ENCODE peak calls at places on chromosomes 4 and X, in seven cellular contexts. T is cardiac muscle cell; D is tibial artery; I is A549; F is effector memory CD4-positive, alpha-beta T cell; B is testis; V is GM23248. H is an unnamed sample. For H3K4me1, the result is how much of the 10 kb centered on the place peaks cover.

GRCh38 chr4:121472937-121473721 is 92.3 kb upstream of the QRFPR start:
- DNase-seq in V (no peak), F (no peak), D (no peak), I (no peak), B (no peak), T (no peak), H (no peak)

GRCh38 chr4:151694819-151695730 is 65.7 kb downstream of the GATB start:
- DNase-seq in F (no peak), D (no peak), T (peak), I (no peak), V (no peak), B (no peak), H (no peak)

GRCh38 chrX:40646489-40647306 is 663 bp downstream of the CXorf38 start:
- DNase-seq in F (peak), T (peak), D (peak), V (peak), B (no peak), I (peak), H (no peak)

GRCh38 chrX:13888284-13888683 is 71.4 kb upstream of the GPM6B start:
- DNase-seq in F (no peak), V (no peak), B (no peak), I (no peak), T (no peak), D (no peak), H (no peak)

GRCh38 chr4:81913427-81913878 is 441.7 kb upstream of the RASGEF1B start:
- DNase-seq in D (no peak), V (peak), I (peak), B (peak), T (peak), F (peak), H (no peak)

GRCh38 chr4:162837241-162837640 is 329.4 kb downstream of the NAF1 start:
- DNase-seq in D (no peak), F (no peak), B (no peak), T (no peak), V (no peak), I (no peak), H (no peak)

GRCh38 chr4:81631958-81632439 is 160.3 kb upstream of the RASGEF1B start:
- DNase-seq in T (peak), I (peak), V (peak), B (no peak), F (no peak), D (no peak), H (peak)

GRCh38 chr4:82388405-82388804 is 14.6 kb upstream of the HNRNPD start:
- DNase-seq in I (no peak), F (no peak), T (no peak), V (no peak), B (no peak), D (no peak), H (no peak)

GRCh38 chr4:150543042-150543441 is 38.9 kb upstream of the MAB21L2 start:
- DNase-seq in I (no peak), F (no peak), V (no peak), B (no peak), T (no peak), D (no peak), H (no peak)

GRCh38 chrX:136112286-136112685 is 35.0 kb upstream of the FHL1 start:
- DNase-seq in B (no peak), V (no peak), T (no peak), I (no peak), D (no peak), F (no peak), H (no peak)

GRCh38 chr4:3480528-3481112 is 17.5 kb downstream of the DOK7 start:
- DNase-seq in B (peak), I (peak), T (peak), V (peak), F (peak), D (peak), H (no peak)
- H3K4me1 ChIP-seq in B (under half), I (under half), T (under half), V (under half), F (under half), D (under half), H (under half)

DNA sequence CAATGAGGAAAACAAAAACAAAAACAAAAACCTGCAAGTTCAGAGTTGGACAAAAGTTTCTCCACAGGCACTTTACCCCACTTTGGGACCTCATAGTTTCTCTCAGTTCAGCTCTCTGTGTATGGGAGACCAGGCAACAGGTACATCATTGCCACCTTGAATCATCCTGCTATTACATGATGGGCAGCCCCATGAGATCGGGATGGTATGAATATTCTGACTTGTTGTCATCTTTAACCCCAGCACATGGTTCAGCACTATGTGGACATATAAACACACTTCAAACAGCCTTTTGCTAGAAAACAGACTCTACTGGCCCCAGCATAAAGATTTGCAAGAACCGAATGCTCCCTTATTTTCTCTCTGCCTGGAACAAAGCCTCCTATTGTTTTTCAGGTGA is 176.9 kb upstream of the SCML1 start:
- DNase-seq in V (no peak), F (no peak), T (no peak), I (no peak), B (no peak), D (no peak), H (no peak)
- H3K4me3 ChIP-seq in V (no peak), F (no peak), T (no peak), I (no peak), B (no peak), D (no peak), H (no peak)

GRCh38 chrX:130111220-130111934 is 1.1 kb upstream of the ELF4 start:
- DNase-seq in B (no peak), D (no peak), V (peak), I (peak), F (no peak), T (peak), H (peak)
- H3K27ac ChIP-seq in B (no peak), D (peak), V (peak), I (peak), F (no peak), T (no peak), H (peak)

GRCh38 chrX:41734530-41734929 is 10.5 kb downstream of the GPR82 start:
- DNase-seq in B (no peak), V (peak), D (no peak), I (peak), F (no peak), T (no peak), H (no peak)
- H3K4me1 ChIP-seq in B (under half), V (under half), D (under half), I (under half), F (under half), T (under half), H (under half)